ENCODE peak calls at places on chromosomes 7 and 10, in nine cellular contexts. One of them, this sample, is unnamed.

GRCh38 chr10:64112697-64113367 is 591.6 kb downstream of the REEP3 start:
- DNase-seq in stomach: no peak
- DNase-seq in GM10248: no peak
- DNase-seq in epithelial cell of esophagus: no peak
- DNase-seq in heart right ventricle: no peak
- DNase-seq in prostate gland: no peak
- DNase-seq in GM20000: no peak
- DNase-seq in endothelial cell: no peak
- DNase-seq in WTC11: no peak
- DNase-seq in this sample: no peak

GRCh38 chr7:19060870-19061269 is 56.6 kb downstream of the TWIST1 start:
- DNase-seq in stomach: no peak
- DNase-seq in GM10248: no peak
- DNase-seq in epithelial cell of esophagus: peak; percentile 55
- DNase-seq in heart right ventricle: no peak
- DNase-seq in prostate gland: no peak
- DNase-seq in GM20000: no peak
- DNase-seq in endothelial cell: no peak
- DNase-seq in WTC11: no peak
- DNase-seq in this sample: no peak

GRCh38 chr10:79274279-79275104 is 72.8 kb upstream of the PPIF start:
- DNase-seq in stomach: peak; percentile 52
- DNase-seq in GM10248: no peak
- DNase-seq in epithelial cell of esophagus: peak; percentile 67
- DNase-seq in heart right ventricle: peak; percentile 83
- DNase-seq in prostate gland: peak; percentile 51
- DNase-seq in GM20000: no peak
- DNase-seq in endothelial cell: no peak
- DNase-seq in WTC11: no peak
- DNase-seq in this sample: no peak

GRCh38 chr7:136956232-136956631 is 87.8 kb downstream of the CHRM2 start:
- DNase-seq in stomach: no peak
- DNase-seq in GM10248: no peak
- DNase-seq in epithelial cell of esophagus: no peak
- DNase-seq in heart right ventricle: no peak
- DNase-seq in prostate gland: no peak
- DNase-seq in GM20000: no peak
- DNase-seq in endothelial cell: no peak
- DNase-seq in WTC11: no peak
- DNase-seq in this sample: no peak

GRCh38 chr7:39948375-39948774 is 1.7 kb upstream of the CDK13 start:
- DNase-seq in stomach: no peak
- DNase-seq in GM10248: peak; percentile 17
- DNase-seq in epithelial cell of esophagus: no peak
- DNase-seq in heart right ventricle: no peak
- DNase-seq in prostate gland: no peak
- DNase-seq in GM20000: peak; percentile 13
- DNase-seq in endothelial cell: no peak
- DNase-seq in WTC11: no peak
- DNase-seq in this sample: no peak

GRCh38 chr7:156220701-156221100 is 408.4 kb upstream of the SHH start:
- DNase-seq in stomach: no peak
- DNase-seq in GM10248: no peak
- DNase-seq in epithelial cell of esophagus: no peak
- DNase-seq in heart right ventricle: no peak
- DNase-seq in prostate gland: no peak
- DNase-seq in GM20000: no peak
- DNase-seq in endothelial cell: no peak
- DNase-seq in WTC11: no peak
- DNase-seq in this sample: no peak

GRCh38 chr7:77687100-77687746 is 9.0 kb upstream of the RSBN1L start:
- DNase-seq in stomach: no peak
- DNase-seq in GM10248: no peak
- DNase-seq in epithelial cell of esophagus: peak; percentile 27
- DNase-seq in heart right ventricle: no peak
- DNase-seq in prostate gland: no peak
- DNase-seq in GM20000: no peak
- DNase-seq in endothelial cell: no peak
- DNase-seq in WTC11: no peak
- DNase-seq in this sample: no peak

GRCh38 chr7:6443372-6443941 is 4.3 kb downstream of the DAGLB start:
- DNase-seq in stomach: no peak
- DNase-seq in GM10248: no peak
- DNase-seq in epithelial cell of esophagus: peak; percentile 85
- DNase-seq in heart right ventricle: no peak
- DNase-seq in prostate gland: no peak
- DNase-seq in GM20000: no peak
- DNase-seq in endothelial cell: no peak
- DNase-seq in WTC11: no peak
- DNase-seq in this sample: no peak

GRCh38 chr10:130028465-130028819 is 64.4 kb upstream of the EBF3 start:
- DNase-seq in stomach: no peak
- DNase-seq in GM10248: no peak
- DNase-seq in epithelial cell of esophagus: no peak
- DNase-seq in heart right ventricle: no peak
- DNase-seq in prostate gland: no peak
- DNase-seq in GM20000: no peak
- DNase-seq in endothelial cell: no peak
- DNase-seq in WTC11: no peak
- DNase-seq in this sample: no peak

GRCh38 chr7:66257481-66257880 is 52.3 kb downstream of the TPST1 start:
- DNase-seq in stomach: no peak
- DNase-seq in GM10248: no peak
- DNase-seq in epithelial cell of esophagus: peak; percentile 64
- DNase-seq in heart right ventricle: no peak
- DNase-seq in prostate gland: no peak
- DNase-seq in GM20000: no peak
- DNase-seq in endothelial cell: no peak
- DNase-seq in WTC11: no peak
- DNase-seq in this sample: no peak

GRCh38 chr7:159067870-159068787 is 76.5 kb downstream of the VIPR2 start:
- DNase-seq in stomach: no peak
- DNase-seq in GM10248: no peak
- DNase-seq in epithelial cell of esophagus: no peak
- DNase-seq in heart right ventricle: peak; percentile 81
- DNase-seq in prostate gland: no peak
- DNase-seq in GM20000: no peak
- DNase-seq in endothelial cell: no peak
- DNase-seq in WTC11: no peak
- DNase-seq in this sample: no peak

GRCh38 chr10:15427836-15428414 is 56.8 kb upstream of the FAM171A1 start:
- DNase-seq in stomach: no peak
- DNase-seq in GM10248: no peak
- DNase-seq in epithelial cell of esophagus: peak; percentile 44
- DNase-seq in heart right ventricle: no peak
- DNase-seq in prostate gland: no peak
- DNase-seq in GM20000: no peak
- DNase-seq in endothelial cell: no peak
- DNase-seq in WTC11: no peak
- DNase-seq in this sample: peak; percentile 38

GRCh38 chr10:61835069-61835908 is 66.2 kb upstream of the ARID5B start:
- DNase-seq in stomach: peak; percentile 29
- DNase-seq in GM10248: no peak
- DNase-seq in epithelial cell of esophagus: peak; percentile 75
- DNase-seq in heart right ventricle: no peak
- DNase-seq in prostate gland: no peak
- DNase-seq in GM20000: peak; percentile 23
- DNase-seq in endothelial cell: peak; percentile 26
- DNase-seq in WTC11: no peak
- DNase-seq in this sample: no peak

GRCh38 chr10:97647556-97647955 is 7.1 kb downstream of the PI4K2A start:
- DNase-seq in stomach: no peak
- DNase-seq in GM10248: no peak
- DNase-seq in epithelial cell of esophagus: peak; percentile 75
- DNase-seq in heart right ventricle: no peak
- DNase-seq in prostate gland: no peak
- DNase-seq in GM20000: no peak
- DNase-seq in endothelial cell: no peak
- DNase-seq in WTC11: no peak
- DNase-seq in this sample: no peak

GRCh38 chr7:46257766-46258448 is 336.8 kb upstream of the IGFBP3 start:
- DNase-seq in stomach: no peak
- DNase-seq in GM10248: no peak
- DNase-seq in epithelial cell of esophagus: peak; percentile 88
- DNase-seq in heart right ventricle: no peak
- DNase-seq in prostate gland: no peak
- DNase-seq in GM20000: no peak
- DNase-seq in endothelial cell: no peak
- DNase-seq in WTC11: no peak
- DNase-seq in this sample: no peak

GRCh38 chr10:17215782-17216122 is 12.3 kb upstream of the VIM start:
- DNase-seq in stomach: no peak
- DNase-seq in GM10248: no peak
- DNase-seq in epithelial cell of esophagus: no peak
- DNase-seq in heart right ventricle: no peak
- DNase-seq in prostate gland: no peak
- DNase-seq in GM20000: no peak
- DNase-seq in endothelial cell: no peak
- DNase-seq in WTC11: no peak
- DNase-seq in this sample: no peak

GRCh38 chr7:98826811-98827231 is 43.0 kb downstream of the TMEM130 start:
- DNase-seq in stomach: peak; percentile 67
- DNase-seq in GM10248: no peak
- DNase-seq in epithelial cell of esophagus: no peak
- DNase-seq in heart right ventricle: peak; percentile 88
- DNase-seq in prostate gland: peak; percentile 37
- DNase-seq in GM20000: no peak
- DNase-seq in endothelial cell: no peak
- DNase-seq in WTC11: peak; percentile 20
- DNase-seq in this sample: no peak

DNA sequence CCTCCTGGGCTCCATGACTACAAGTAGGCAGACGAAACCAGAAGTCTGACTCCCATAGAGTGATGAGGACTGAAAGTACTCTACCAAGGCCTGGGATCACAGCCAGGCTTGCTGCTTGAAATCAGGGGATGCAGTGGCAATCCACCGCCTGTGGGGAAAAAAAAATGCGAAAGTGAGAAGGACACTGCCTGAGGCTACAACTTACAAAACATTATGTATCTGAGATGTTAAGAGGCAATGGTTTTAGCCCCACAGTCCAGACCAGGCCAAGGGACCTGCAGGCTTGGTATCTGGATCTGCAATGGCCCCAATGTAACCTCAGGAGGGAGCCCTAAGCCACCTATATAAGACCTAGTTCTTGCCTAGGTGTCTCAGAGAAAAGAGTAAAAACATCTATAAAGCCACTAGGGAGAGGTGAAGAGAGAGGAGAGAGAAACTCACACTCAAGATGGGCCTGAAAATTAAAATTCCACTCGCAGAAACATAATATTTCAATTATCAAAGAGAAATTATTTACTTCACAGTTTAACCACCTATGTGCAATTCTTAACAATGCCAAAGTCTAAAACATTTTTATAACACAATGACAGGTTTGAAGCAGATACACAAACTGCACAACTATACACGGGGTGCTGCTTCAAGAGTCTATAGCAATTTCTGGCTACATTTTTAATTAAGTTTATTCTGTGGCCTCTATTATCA is 13.9 kb downstream of the DNAJC1 start:
- DNase-seq in stomach: peak; percentile 42
- DNase-seq in GM10248: peak; percentile 45
- DNase-seq in epithelial cell of esophagus: peak; percentile 63
- DNase-seq in heart right ventricle: peak; percentile 21
- DNase-seq in prostate gland: peak; percentile 30
- DNase-seq in GM20000: peak; percentile 45
- DNase-seq in endothelial cell: peak; percentile 31
- DNase-seq in WTC11: peak; percentile 64
- DNase-seq in this sample: peak; percentile 45
- TF ChIP-seq CTCF in stomach: peak; percentile 26
- TF ChIP-seq CTCF in GM10248: peak; percentile 57
- TF ChIP-seq CTCF in epithelial cell of esophagus: peak; percentile 75
- TF ChIP-seq CTCF in heart right ventricle: peak; percentile 64
- TF ChIP-seq CTCF in prostate gland: no peak
- TF ChIP-seq CTCF in GM20000: peak; percentile 59
- TF ChIP-seq CTCF in endothelial cell: no peak
- TF ChIP-seq CTCF in WTC11: peak; percentile 12
- TF ChIP-seq CTCF in this sample: peak; percentile 51

GRCh38 chr7:126689037-126689436 is 563.7 kb downstream of the GRM8 start:
- DNase-seq in stomach: no peak
- DNase-seq in GM10248: no peak
- DNase-seq in epithelial cell of esophagus: no peak
- DNase-seq in heart right ventricle: no peak
- DNase-seq in prostate gland: no peak
- DNase-seq in GM20000: no peak
- DNase-seq in endothelial cell: no peak
- DNase-seq in WTC11: no peak
- DNase-seq in this sample: no peak

GRCh38 chr7:126690104-126690503 is 562.6 kb downstream of the GRM8 start:
- DNase-seq in stomach: no peak
- DNase-seq in GM10248: no peak
- DNase-seq in epithelial cell of esophagus: no peak
- DNase-seq in heart right ventricle: no peak
- DNase-seq in prostate gland: no peak
- DNase-seq in GM20000: no peak
- DNase-seq in endothelial cell: no peak
- DNase-seq in WTC11: no peak
- DNase-seq in this sample: no peak

GRCh38 chr7:126685596-126685995 is 567.1 kb downstream of the GRM8 start:
- DNase-seq in stomach: no peak
- DNase-seq in GM10248: no peak
- DNase-seq in epithelial cell of esophagus: no peak
- DNase-seq in heart right ventricle: no peak
- DNase-seq in prostate gland: no peak
- DNase-seq in GM20000: no peak
- DNase-seq in endothelial cell: no peak
- DNase-seq in WTC11: no peak
- DNase-seq in this sample: no peak

GRCh38 chr7:126685018-126685573 is 567.6 kb downstream of the GRM8 start:
- DNase-seq in stomach: no peak
- DNase-seq in GM10248: no peak
- DNase-seq in epithelial cell of esophagus: no peak
- DNase-seq in heart right ventricle: no peak
- DNase-seq in prostate gland: no peak
- DNase-seq in GM20000: no peak
- DNase-seq in endothelial cell: no peak
- DNase-seq in WTC11: no peak
- DNase-seq in this sample: no peak

GRCh38 chr7:126686474-126686873 is 566.3 kb downstream of the GRM8 start:
- DNase-seq in stomach: no peak
- DNase-seq in GM10248: no peak
- DNase-seq in epithelial cell of esophagus: no peak
- DNase-seq in heart right ventricle: no peak
- DNase-seq in prostate gland: no peak
- DNase-seq in GM20000: no peak
- DNase-seq in endothelial cell: no peak
- DNase-seq in WTC11: no peak
- DNase-seq in this sample: no peak
- TF ChIP-seq CTCF in stomach: no peak
- TF ChIP-seq CTCF in GM10248: no peak
- TF ChIP-seq CTCF in epithelial cell of esophagus: no peak
- TF ChIP-seq CTCF in heart right ventricle: no peak
- TF ChIP-seq CTCF in prostate gland: no peak
- TF ChIP-seq CTCF in GM20000: no peak
- TF ChIP-seq CTCF in endothelial cell: no peak
- TF ChIP-seq CTCF in WTC11: no peak
- TF ChIP-seq CTCF in this sample: no peak

GRCh38 chr7:38424750-38425463 is 151.5 kb upstream of the TARP start:
- DNase-seq in stomach: no peak
- DNase-seq in GM10248: no peak
- DNase-seq in epithelial cell of esophagus: no peak
- DNase-seq in heart right ventricle: no peak
- DNase-seq in prostate gland: no peak
- DNase-seq in GM20000: no peak
- DNase-seq in endothelial cell: no peak
- DNase-seq in WTC11: no peak
- DNase-seq in this sample: no peak
- TF ChIP-seq CTCF in stomach: no peak
- TF ChIP-seq CTCF in GM10248: no peak
- TF ChIP-seq CTCF in epithelial cell of esophagus: no peak
- TF ChIP-seq CTCF in heart right ventricle: peak; percentile 6
- TF ChIP-seq CTCF in prostate gland: no peak
- TF ChIP-seq CTCF in GM20000: no peak
- TF ChIP-seq CTCF in endothelial cell: no peak
- TF ChIP-seq CTCF in WTC11: no peak
- TF ChIP-seq CTCF in this sample: no peak

GRCh38 chr7:2164156-2164555 is 68.6 kb downstream of the MAD1L1 start:
- DNase-seq in stomach: no peak
- DNase-seq in GM10248: no peak
- DNase-seq in epithelial cell of esophagus: no peak
- DNase-seq in heart right ventricle: no peak
- DNase-seq in prostate gland: no peak
- DNase-seq in GM20000: no peak
- DNase-seq in endothelial cell: no peak
- DNase-seq in WTC11: no peak
- DNase-seq in this sample: no peak
- TF ChIP-seq CTCF in stomach: no peak
- TF ChIP-seq CTCF in GM10248: no peak
- TF ChIP-seq CTCF in epithelial cell of esophagus: peak; percentile 12
- TF ChIP-seq CTCF in heart right ventricle: no peak
- TF ChIP-seq CTCF in prostate gland: no peak
- TF ChIP-seq CTCF in GM20000: no peak
- TF ChIP-seq CTCF in endothelial cell: no peak
- TF ChIP-seq CTCF in WTC11: no peak
- TF ChIP-seq CTCF in this sample: no peak